ENCODE peak calls at places on chromosome 21, in ten cellular contexts. One of them, this sample, is unnamed.

GRCh38 chr21:15472108-15472507 is 257.7 kb upstream of the USP25 start:
- DNase-seq in transverse colon: no peak
- DNase-seq in mesendoderm: no peak
- DNase-seq in lung: no peak
- DNase-seq in small intestine: no peak
- DNase-seq in left ventricle myocardium inferior: no peak
- DNase-seq in A549: no peak
- DNase-seq in naive thymus-derived CD4-positive, alpha-beta T cell: no peak
- DNase-seq in Peyer's patch: no peak
- DNase-seq in heart left ventricle: no peak
- DNase-seq in this sample: no peak

GRCh38 chr21:38220270-38220737 is 36.5 kb upstream of the KCNJ15 start:
- DNase-seq in transverse colon: no peak
- DNase-seq in A549: no peak
- DNase-seq in left ventricle myocardium inferior: no peak
- DNase-seq in naive thymus-derived CD4-positive, alpha-beta T cell: no peak
- DNase-seq in Peyer's patch: no peak
- DNase-seq in small intestine: no peak
- DNase-seq in lung: no peak
- DNase-seq in heart left ventricle: no peak
- DNase-seq in mesendoderm: peak
- DNase-seq in this sample: no peak

GRCh38 chr21:44509539-44509938 is 30.5 kb downstream of the KRTAP10-1 start:
- DNase-seq in Peyer's patch: no peak
- DNase-seq in mesendoderm: no peak
- DNase-seq in transverse colon: peak
- DNase-seq in left ventricle myocardium inferior: peak
- DNase-seq in naive thymus-derived CD4-positive, alpha-beta T cell: no peak
- DNase-seq in small intestine: peak
- DNase-seq in heart left ventricle: peak
- DNase-seq in A549: peak
- DNase-seq in lung: peak
- DNase-seq in this sample: no peak

GRCh38 chr21:36883532-36884486 is 82.7 kb downstream of the HLCS start:
- DNase-seq in naive thymus-derived CD4-positive, alpha-beta T cell: no peak
- DNase-seq in lung: no peak
- DNase-seq in A549: peak
- DNase-seq in left ventricle myocardium inferior: no peak
- DNase-seq in transverse colon: no peak
- DNase-seq in heart left ventricle: no peak
- DNase-seq in mesendoderm: no peak
- DNase-seq in small intestine: no peak
- DNase-seq in Peyer's patch: no peak
- DNase-seq in this sample: no peak

GRCh38 chr21:34989337-34990151 is 59.6 kb downstream of the RUNX1 start:
- DNase-seq in heart left ventricle: no peak
- DNase-seq in transverse colon: no peak
- DNase-seq in lung: no peak
- DNase-seq in Peyer's patch: no peak
- DNase-seq in mesendoderm: no peak
- DNase-seq in left ventricle myocardium inferior: no peak
- DNase-seq in A549: no peak
- DNase-seq in small intestine: no peak
- DNase-seq in naive thymus-derived CD4-positive, alpha-beta T cell: no peak
- DNase-seq in this sample: no peak

GRCh38 chr21:31732538-31732864 is 583 bp upstream of the SCAF4 start:
- DNase-seq in small intestine: no peak
- DNase-seq in transverse colon: no peak
- DNase-seq in lung: no peak
- DNase-seq in A549: no peak
- DNase-seq in heart left ventricle: no peak
- DNase-seq in mesendoderm: no peak
- DNase-seq in left ventricle myocardium inferior: no peak
- DNase-seq in Peyer's patch: no peak
- DNase-seq in naive thymus-derived CD4-positive, alpha-beta T cell: no peak
- DNase-seq in this sample: no peak

GRCh38 chr21:45088729-45089128 is 14.3 kb downstream of the ADARB1 start:
- DNase-seq in lung: no peak
- DNase-seq in heart left ventricle: no peak
- DNase-seq in Peyer's patch: no peak
- DNase-seq in A549: no peak
- DNase-seq in mesendoderm: no peak
- DNase-seq in left ventricle myocardium inferior: no peak
- DNase-seq in small intestine: no peak
- DNase-seq in transverse colon: no peak
- DNase-seq in naive thymus-derived CD4-positive, alpha-beta T cell: no peak
- DNase-seq in this sample: no peak

GRCh38 chr21:27112186-27112585 is 145.3 kb upstream of the ADAMTS5 start:
- DNase-seq in naive thymus-derived CD4-positive, alpha-beta T cell: no peak
- DNase-seq in A549: no peak
- DNase-seq in mesendoderm: no peak
- DNase-seq in lung: no peak
- DNase-seq in small intestine: no peak
- DNase-seq in transverse colon: no peak
- DNase-seq in heart left ventricle: no peak
- DNase-seq in Peyer's patch: no peak
- DNase-seq in left ventricle myocardium inferior: no peak
- DNase-seq in this sample: no peak

GRCh38 chr21:38325761-38326420 is 69.1 kb downstream of the KCNJ15 start:
- DNase-seq in lung: no peak
- DNase-seq in A549: no peak
- DNase-seq in small intestine: no peak
- DNase-seq in left ventricle myocardium inferior: no peak
- DNase-seq in naive thymus-derived CD4-positive, alpha-beta T cell: no peak
- DNase-seq in transverse colon: no peak
- DNase-seq in heart left ventricle: no peak
- DNase-seq in Peyer's patch: no peak
- DNase-seq in mesendoderm: no peak
- DNase-seq in this sample: no peak

GRCh38 chr21:26954591-26955214 is 12.2 kb downstream of the ADAMTS5 start:
- DNase-seq in lung: no peak
- DNase-seq in small intestine: no peak
- DNase-seq in Peyer's patch: no peak
- DNase-seq in transverse colon: no peak
- DNase-seq in mesendoderm: no peak
- DNase-seq in naive thymus-derived CD4-positive, alpha-beta T cell: no peak
- DNase-seq in heart left ventricle: no peak
- DNase-seq in A549: no peak
- DNase-seq in left ventricle myocardium inferior: no peak
- DNase-seq in this sample: no peak

GRCh38 chr21:36150192-36150711 is 6.4 kb upstream of the DOP1B start:
- DNase-seq in left ventricle myocardium inferior: peak
- DNase-seq in lung: peak
- DNase-seq in naive thymus-derived CD4-positive, alpha-beta T cell: no peak
- DNase-seq in transverse colon: no peak
- DNase-seq in mesendoderm: no peak
- DNase-seq in A549: no peak
- DNase-seq in small intestine: peak
- DNase-seq in Peyer's patch: peak
- DNase-seq in heart left ventricle: peak
- DNase-seq in this sample: no peak

GRCh38 chr21:26626187-26626586 is 53.1 kb upstream of the CYYR1 start:
- DNase-seq in heart left ventricle: no peak
- DNase-seq in transverse colon: no peak
- DNase-seq in naive thymus-derived CD4-positive, alpha-beta T cell: no peak
- DNase-seq in A549: no peak
- DNase-seq in small intestine: no peak
- DNase-seq in Peyer's patch: no peak
- DNase-seq in left ventricle myocardium inferior: no peak
- DNase-seq in lung: no peak
- DNase-seq in mesendoderm: no peak
- DNase-seq in this sample: no peak

GRCh38 chr21:35593000-35593502 is 467.3 kb downstream of the SETD4 start:
- DNase-seq in A549: no peak
- DNase-seq in lung: no peak
- DNase-seq in naive thymus-derived CD4-positive, alpha-beta T cell: no peak
- DNase-seq in small intestine: peak
- DNase-seq in left ventricle myocardium inferior: no peak
- DNase-seq in heart left ventricle: no peak
- DNase-seq in transverse colon: no peak
- DNase-seq in Peyer's patch: no peak
- DNase-seq in mesendoderm: peak
- DNase-seq in this sample: peak

GRCh38 chr21:30478015-30478414 is 2.2 kb downstream of the KRTAP19-1 start:
- DNase-seq in mesendoderm: no peak
- DNase-seq in lung: no peak
- DNase-seq in heart left ventricle: no peak
- DNase-seq in A549: no peak
- DNase-seq in transverse colon: no peak
- DNase-seq in naive thymus-derived CD4-positive, alpha-beta T cell: no peak
- DNase-seq in Peyer's patch: no peak
- DNase-seq in left ventricle myocardium inferior: no peak
- DNase-seq in small intestine: no peak
- DNase-seq in this sample: no peak

GRCh38 chr21:43696214-43696613 is 22.7 kb upstream of the PDXK start:
- DNase-seq in small intestine: no peak
- DNase-seq in lung: no peak
- DNase-seq in left ventricle myocardium inferior: no peak
- DNase-seq in mesendoderm: no peak
- DNase-seq in transverse colon: peak
- DNase-seq in naive thymus-derived CD4-positive, alpha-beta T cell: no peak
- DNase-seq in heart left ventricle: no peak
- DNase-seq in Peyer's patch: no peak
- DNase-seq in A549: no peak
- DNase-seq in this sample: no peak

GRCh38 chr21:30769724-30770431 is 14.7 kb upstream of the KRTAP21-1 start:
- DNase-seq in Peyer's patch: no peak
- DNase-seq in left ventricle myocardium inferior: no peak
- DNase-seq in transverse colon: no peak
- DNase-seq in small intestine: no peak
- DNase-seq in A549: no peak
- DNase-seq in lung: no peak
- DNase-seq in mesendoderm: no peak
- DNase-seq in naive thymus-derived CD4-positive, alpha-beta T cell: no peak
- DNase-seq in heart left ventricle: no peak
- DNase-seq in this sample: no peak

DNA sequence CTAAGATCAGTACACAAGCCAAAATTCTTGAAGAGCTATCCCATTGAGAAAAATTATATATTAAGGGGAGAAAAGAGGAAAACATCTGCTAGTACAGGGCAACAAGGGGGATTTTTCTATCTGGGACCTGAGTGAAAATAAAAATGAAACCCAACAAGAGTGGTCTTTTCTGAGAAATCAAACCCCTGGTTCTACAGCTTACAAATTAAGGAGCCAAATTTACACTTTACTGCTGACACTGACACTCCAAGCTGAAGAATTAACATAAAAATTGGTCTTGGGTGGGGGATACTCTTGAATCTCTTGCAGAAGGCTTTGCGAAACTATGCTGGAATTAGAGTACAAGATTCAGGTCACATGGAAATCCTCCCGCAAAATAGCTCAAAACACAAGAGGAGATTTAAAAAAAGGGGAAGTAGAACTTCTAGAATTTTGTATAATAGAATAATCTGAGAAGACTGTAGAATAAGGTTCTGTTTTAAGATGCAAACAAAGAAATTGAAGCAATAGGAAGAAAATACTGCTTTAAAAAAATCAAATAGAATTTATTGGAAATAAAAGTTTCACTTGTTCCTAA is 32.1 kb upstream of the HSPA13 start:
- DNase-seq in small intestine: no peak
- DNase-seq in transverse colon: no peak
- DNase-seq in heart left ventricle: no peak
- DNase-seq in A549: no peak
- DNase-seq in Peyer's patch: no peak
- DNase-seq in naive thymus-derived CD4-positive, alpha-beta T cell: no peak
- DNase-seq in left ventricle myocardium inferior: no peak
- DNase-seq in mesendoderm: no peak
- DNase-seq in lung: no peak
- DNase-seq in this sample: no peak
- H3K27ac ChIP-seq in small intestine: no peak
- H3K27ac ChIP-seq in transverse colon: no peak
- H3K27ac ChIP-seq in heart left ventricle: no peak
- H3K27ac ChIP-seq in A549: no peak
- H3K27ac ChIP-seq in Peyer's patch: no peak
- H3K27ac ChIP-seq in naive thymus-derived CD4-positive, alpha-beta T cell: no peak
- H3K27ac ChIP-seq in left ventricle myocardium inferior: no peak
- H3K27ac ChIP-seq in mesendoderm: no peak
- H3K27ac ChIP-seq in lung: no peak
- H3K27ac ChIP-seq in this sample: no peak

GRCh38 chr21:18245493-18245967 is 897 bp downstream of the CHODL start:
- DNase-seq in heart left ventricle: no peak
- DNase-seq in naive thymus-derived CD4-positive, alpha-beta T cell: no peak
- DNase-seq in small intestine: peak
- DNase-seq in A549: no peak
- DNase-seq in left ventricle myocardium inferior: no peak
- DNase-seq in Peyer's patch: no peak
- DNase-seq in mesendoderm: peak
- DNase-seq in lung: no peak
- DNase-seq in transverse colon: no peak
- DNase-seq in this sample: no peak
- H3K4me3 ChIP-seq in heart left ventricle: peak
- H3K4me3 ChIP-seq in naive thymus-derived CD4-positive, alpha-beta T cell: no peak
- H3K4me3 ChIP-seq in small intestine: no peak
- H3K4me3 ChIP-seq in A549: no peak
- H3K4me3 ChIP-seq in left ventricle myocardium inferior: peak
- H3K4me3 ChIP-seq in Peyer's patch: peak
- H3K4me3 ChIP-seq in mesendoderm: no peak
- H3K4me3 ChIP-seq in lung: no peak
- H3K4me3 ChIP-seq in transverse colon: peak
- H3K4me3 ChIP-seq in this sample: no peak

DNA sequence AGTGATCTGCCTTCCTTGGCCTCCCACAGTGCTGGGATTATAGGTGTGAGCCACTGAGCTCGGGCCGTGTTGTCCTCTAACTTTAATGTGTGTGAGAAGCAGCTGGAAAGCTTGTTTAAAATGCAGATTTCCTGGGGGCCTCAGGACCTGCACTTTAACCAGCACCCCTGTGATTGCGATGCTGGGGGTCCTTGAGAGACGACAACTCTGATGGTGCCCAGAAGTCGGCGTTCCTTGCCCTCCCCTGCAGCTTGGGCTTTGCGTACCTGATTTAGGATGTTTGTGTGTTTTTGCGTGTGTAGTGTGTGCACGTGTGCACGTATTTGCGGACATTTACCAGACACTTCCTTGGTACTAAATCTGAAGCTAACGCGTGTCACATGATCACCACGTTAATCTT is 10.9 kb downstream of the IFNGR2 start:
- DNase-seq in A549: no peak
- DNase-seq in small intestine: no peak
- DNase-seq in mesendoderm: no peak
- DNase-seq in heart left ventricle: no peak
- DNase-seq in transverse colon: no peak
- DNase-seq in left ventricle myocardium inferior: no peak
- DNase-seq in naive thymus-derived CD4-positive, alpha-beta T cell: no peak
- DNase-seq in Peyer's patch: no peak
- DNase-seq in lung: no peak
- DNase-seq in this sample: no peak
- H3K27ac ChIP-seq in A549: no peak
- H3K27ac ChIP-seq in small intestine: no peak
- H3K27ac ChIP-seq in mesendoderm: no peak
- H3K27ac ChIP-seq in heart left ventricle: no peak
- H3K27ac ChIP-seq in transverse colon: peak
- H3K27ac ChIP-seq in left ventricle myocardium inferior: no peak
- H3K27ac ChIP-seq in naive thymus-derived CD4-positive, alpha-beta T cell: no peak
- H3K27ac ChIP-seq in Peyer's patch: peak
- H3K27ac ChIP-seq in lung: no peak
- H3K27ac ChIP-seq in this sample: no peak

DNA sequence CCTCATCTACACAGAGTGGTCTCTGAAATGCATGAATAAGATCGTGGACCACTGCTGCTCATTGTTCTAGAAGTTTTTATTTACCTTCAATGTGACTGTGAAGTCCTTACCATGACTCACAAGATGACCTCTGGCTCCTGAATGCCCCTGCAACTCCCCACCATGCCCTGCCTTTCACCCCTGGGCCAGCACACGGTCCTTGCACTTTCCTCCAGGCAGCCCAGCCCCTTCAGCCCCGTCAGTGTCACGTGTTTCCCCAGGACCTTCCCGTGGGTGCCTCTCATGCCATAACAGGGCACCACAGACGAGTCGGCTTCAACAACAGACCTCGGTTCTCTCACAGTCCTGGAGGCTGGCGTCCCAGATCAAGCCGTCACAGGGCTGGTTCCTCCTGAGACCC is 62.1 kb downstream of the B3GALT5 start:
- DNase-seq in left ventricle myocardium inferior: no peak
- DNase-seq in small intestine: peak
- DNase-seq in mesendoderm: no peak
- DNase-seq in heart left ventricle: no peak
- DNase-seq in naive thymus-derived CD4-positive, alpha-beta T cell: no peak
- DNase-seq in transverse colon: peak
- DNase-seq in Peyer's patch: no peak
- DNase-seq in lung: no peak
- DNase-seq in A549: no peak
- DNase-seq in this sample: no peak
- H3K4me3 ChIP-seq in left ventricle myocardium inferior: no peak
- H3K4me3 ChIP-seq in small intestine: no peak
- H3K4me3 ChIP-seq in mesendoderm: no peak
- H3K4me3 ChIP-seq in heart left ventricle: no peak
- H3K4me3 ChIP-seq in naive thymus-derived CD4-positive, alpha-beta T cell: no peak
- H3K4me3 ChIP-seq in transverse colon: no peak
- H3K4me3 ChIP-seq in Peyer's patch: no peak
- H3K4me3 ChIP-seq in lung: no peak
- H3K4me3 ChIP-seq in A549: no peak
- H3K4me3 ChIP-seq in this sample: no peak

This sample was measured in AG04450.